ENCODE peak calls at places on chromosomes 4 and X, in ten cellular contexts. K is H9; Q is fibroblast of mammary gland; W is heart right ventricle; Y is right lobe of liver; A is kidney tubule cell; G is activated CD4-positive, alpha-beta memory T cell treated with anti-CD3 and anti-CD28 coated beads, Interleukin-2, amount 10 ng/mL, durations not matched to agents 7 days and 5 days; R is kidney; P is memory B cell; S is pons. L is an unnamed sample.

GRCh38 chr4:182574706-182575105 is 331.5 kb downstream of the TENM3 start:
- DNase-seq in K (no peak), Y (no peak), Q (no peak), A (no peak), G (no peak), P (no peak), S (no peak), W (no peak), R (no peak), L (no peak)

GRCh38 chrX:49919617-49920016 is 2.8 kb upstream of the CLCN5 start:
- DNase-seq in K (peak; percentile 36), P (peak; percentile 15), G (peak; percentile 28), Q (peak; percentile 45), R (no peak), W (peak; percentile 8), A (peak; percentile 14), S (no peak), Y (peak; percentile 53), L (no peak)

GRCh38 chr4:107719211-107719926 is 665 bp downstream of the PAPSS1 start:
- DNase-seq in Q (peak; percentile 33), K (peak; percentile 72), S (peak; percentile 90), Y (no peak), A (peak; percentile 70), P (no peak), G (peak; percentile 46), R (no peak), W (no peak), L (no peak)

GRCh38 chr4:87209696-87210095 is 10.7 kb downstream of the KLHL8 start:
- DNase-seq in W (peak; percentile 37), A (no peak), Y (peak; percentile 74), Q (peak; percentile 22), G (no peak), P (peak; percentile 26), S (peak; percentile 48), R (no peak), K (no peak), L (peak; percentile 54)

GRCh38 chrX:123563167-123563566 is 169.7 kb downstream of the THOC2 start:
- DNase-seq in G (no peak), A (no peak), W (no peak), R (no peak), P (no peak), S (no peak), Q (no peak), Y (no peak), K (no peak), L (no peak)

GRCh38 chr4:168124008-168124641 is 31.8 kb downstream of the ANXA10 start:
- DNase-seq in P (no peak), Y (no peak), W (no peak), R (no peak), Q (peak; percentile 69), K (no peak), G (no peak), S (no peak), A (no peak), L (no peak)

GRCh38 chr4:122591196-122591595 is 29.7 kb downstream of the IL21 start:
- DNase-seq in Q (no peak), W (no peak), A (no peak), Y (no peak), G (no peak), R (no peak), P (no peak), K (no peak), S (no peak), L (no peak)

GRCh38 chrX:40496728-40497127 is 84.0 kb upstream of the ATP6AP2 start:
- DNase-seq in K (peak; percentile 52), S (peak; percentile 2), R (no peak), A (no peak), Y (no peak), W (no peak), G (no peak), P (no peak), Q (peak; percentile 7), L (no peak)

GRCh38 chr4:61572160-61572559 is 372.0 kb downstream of the ADGRL3 start:
- DNase-seq in A (peak; percentile 64), P (no peak), R (no peak), Q (peak; percentile 24), S (no peak), K (no peak), W (no peak), Y (no peak), G (no peak), L (no peak)

GRCh38 chr4:134585972-134586371 is 384.4 kb upstream of the PABPC4L start:
- DNase-seq in K (no peak), Q (no peak), W (no peak), R (no peak), G (no peak), S (no peak), Y (no peak), P (no peak), A (no peak), L (no peak)

GRCh38 chrX:21658746-21659145 is 616 bp upstream of the KLHL34 start:
- DNase-seq in K (no peak), P (no peak), Q (no peak), G (no peak), Y (peak; percentile 43), S (no peak), W (no peak), A (no peak), R (no peak), L (peak; percentile 73)

GRCh38 chr4:83548151-83548905 is 12.4 kb downstream of the GPAT3 start:
- DNase-seq in K (peak; percentile 53), A (peak; percentile 99), S (no peak), G (peak; percentile 90), P (no peak), R (peak; percentile 82), W (peak; percentile 47), Y (peak; percentile 68), Q (peak; percentile 96), L (peak; percentile 92)

GRCh38 chr4:41098093-41098492 is 116.2 kb downstream of the APBB2 start:
- DNase-seq in P (no peak), G (no peak), Q (no peak), S (no peak), A (no peak), K (no peak), Y (no peak), W (no peak), R (no peak), L (no peak)

GRCh38 chr4:185265942-185266341 is 56.5 kb downstream of the SNX25 start:
- DNase-seq in A (peak; percentile 56), W (no peak), Y (no peak), S (no peak), Q (peak; percentile 55), G (no peak), K (no peak), P (peak; percentile 7), R (no peak), L (no peak)

L was measured in gastrocnemius medialis.